ENCODE peak calls at places on chromosomes 11 and 22, in seven cellular contexts. X, T, S, N, O, A and P are unnamed samples.

GRCh38 chr11:105861225-105861624 is 160.8 kb downstream of the MSANTD4 start:
- DNase-seq in X (no peak), T (no peak), S (no peak), N (no peak), O (no peak), A (peak; percentile 47), P (no peak)

GRCh38 chr22:45284705-45285305 is at the start of gene UPK3A:
- DNase-seq in X (no peak), T (peak; percentile 81), S (peak; percentile 90), N (peak; percentile 83), O (no peak), A (peak; percentile 92), P (no peak)

GRCh38 chr22:19287889-19288288 is 3.6 kb downstream of the CLTCL1 start:
- DNase-seq in X (peak; percentile 81), T (no peak), S (no peak), N (no peak), O (peak; percentile 87), A (no peak), P (peak; percentile 68)

GRCh38 chr11:2139118-2139490 is at the start of gene IGF2:
- DNase-seq in X (no peak), T (no peak), S (no peak), N (peak; percentile 79), O (no peak), A (peak; percentile 62), P (no peak)

GRCh38 chr11:35663408-35663702 is 780 bp downstream of the TRIM44 start:
- DNase-seq in X (no peak), T (no peak), S (no peak), N (no peak), O (no peak), A (no peak), P (no peak)

GRCh38 chr11:27237641-27238040 is 125.4 kb downstream of the CCDC34 start:
- DNase-seq in X (no peak), T (peak; percentile 6), S (no peak), N (no peak), O (no peak), A (no peak), P (no peak)

GRCh38 chr11:68914761-68915160 is 11.1 kb downstream of the IGHMBP2 start:
- DNase-seq in X (no peak), T (no peak), S (peak; percentile 68), N (no peak), O (no peak), A (no peak), P (no peak)

GRCh38 chr11:67276821-67277230 is 10.6 kb downstream of the GRK2 start:
- DNase-seq in X (peak; percentile 67), T (no peak), S (peak; percentile 82), N (peak; percentile 88), O (no peak), A (peak; percentile 59), P (no peak)

GRCh38 chr11:72582206-72583176 is 91.7 kb downstream of the PDE2A start:
- DNase-seq in X (no peak), T (no peak), S (peak; percentile 48), N (no peak), O (no peak), A (no peak), P (no peak)

GRCh38 chr22:38923463-38924196 is 33.8 kb upstream of the APOBEC3A start:
- DNase-seq in X (peak; percentile 86), T (peak; percentile 52), S (peak; percentile 90), N (peak; percentile 91), O (peak; percentile 36), A (peak; percentile 62), P (peak; percentile 14)

GRCh38 chr11:74532496-74533246 is 39.1 kb upstream of the LIPT2 start:
- DNase-seq in X (no peak), T (peak; percentile 48), S (no peak), N (no peak), O (no peak), A (peak; percentile 9), P (no peak)

GRCh38 chr11:116916052-116916451 is 78.6 kb upstream of the APOA1 start:
- DNase-seq in X (no peak), T (no peak), S (no peak), N (no peak), O (no peak), A (no peak), P (no peak)

GRCh38 chr11:67055812-67056211 is 835 bp upstream of the RHOD start:
- DNase-seq in X (peak; percentile 45), T (no peak), S (no peak), N (no peak), O (no peak), A (no peak), P (no peak)

GRCh38 chr11:104127828-104128227 is 36.1 kb downstream of the PDGFD start:
- DNase-seq in X (peak; percentile 93), T (no peak), S (no peak), N (peak; percentile 8), O (peak; percentile 55), A (no peak), P (no peak)

GRCh38 chr11:128860571-128861361 is 6.3 kb downstream of the KCNJ1 start:
- DNase-seq in X (no peak), T (no peak), S (no peak), N (no peak), O (no peak), A (no peak), P (peak; percentile 46)

GRCh38 chr11:106986261-106986660 is 32.0 kb downstream of the GUCY1A2 start:
- DNase-seq in X (peak; percentile 75), T (no peak), S (no peak), N (no peak), O (peak; percentile 29), A (no peak), P (no peak)

GRCh38 chr11:17992916-17993315 is 19.9 kb downstream of the SERGEF start:
- DNase-seq in X (no peak), T (peak; percentile 66), S (no peak), N (no peak), O (no peak), A (no peak), P (no peak)

GRCh38 chr11:123504401-123504800 is 74.3 kb downstream of the GRAMD1B start:
- DNase-seq in X (no peak), T (no peak), S (no peak), N (no peak), O (no peak), A (no peak), P (no peak)
- H3K4me3 ChIP-seq in X (no peak overlapping the region), T (no peak overlapping the region), S (no peak overlapping the region), N (no peak overlapping the region), O (no peak overlapping the region), A (no peak overlapping the region), P (no peak overlapping the region)

GRCh38 chr11:86802146-86802545 is 1.8 kb downstream of the PRSS23 start:
- DNase-seq in X (no peak), T (no peak), S (no peak), N (no peak), O (no peak), A (no peak), P (no peak)

GRCh38 chr11:86798988-86799387 is 1.4 kb upstream of the PRSS23 start:
- DNase-seq in X (peak; percentile 65), T (no peak), S (no peak), N (no peak), O (peak; percentile 88), A (no peak), P (no peak)

GRCh38 chr11:86800956-86801264 is 568 bp downstream of the PRSS23 start:
- DNase-seq in X (no peak), T (no peak), S (no peak), N (no peak), O (no peak), A (no peak), P (no peak)

GRCh38 chr11:86799680-86800075 is 664 bp upstream of the PRSS23 start:
- DNase-seq in X (no peak), T (no peak), S (no peak), N (no peak), O (no peak), A (peak; percentile 41), P (no peak)

GRCh38 chr11:86800076-86800955 is at the start of gene PRSS23:
- DNase-seq in X (peak; percentile 31), T (peak; percentile 68), S (peak; percentile 92), N (peak; percentile 59), O (no peak), A (peak; percentile 67), P (no peak)
- H3K4me3 ChIP-seq in X (peak within 1 kb of the TSS; percentile 74), T (peak within 1 kb of the TSS; percentile 90), S (peak within 1 kb of the TSS; percentile 20), N (peak within 1 kb of the TSS; percentile 44), O (peak within 1 kb of the TSS; percentile 84), A (peak within 1 kb of the TSS; percentile 79), P (peak within 1 kb of the TSS; percentile 82)

DNA sequence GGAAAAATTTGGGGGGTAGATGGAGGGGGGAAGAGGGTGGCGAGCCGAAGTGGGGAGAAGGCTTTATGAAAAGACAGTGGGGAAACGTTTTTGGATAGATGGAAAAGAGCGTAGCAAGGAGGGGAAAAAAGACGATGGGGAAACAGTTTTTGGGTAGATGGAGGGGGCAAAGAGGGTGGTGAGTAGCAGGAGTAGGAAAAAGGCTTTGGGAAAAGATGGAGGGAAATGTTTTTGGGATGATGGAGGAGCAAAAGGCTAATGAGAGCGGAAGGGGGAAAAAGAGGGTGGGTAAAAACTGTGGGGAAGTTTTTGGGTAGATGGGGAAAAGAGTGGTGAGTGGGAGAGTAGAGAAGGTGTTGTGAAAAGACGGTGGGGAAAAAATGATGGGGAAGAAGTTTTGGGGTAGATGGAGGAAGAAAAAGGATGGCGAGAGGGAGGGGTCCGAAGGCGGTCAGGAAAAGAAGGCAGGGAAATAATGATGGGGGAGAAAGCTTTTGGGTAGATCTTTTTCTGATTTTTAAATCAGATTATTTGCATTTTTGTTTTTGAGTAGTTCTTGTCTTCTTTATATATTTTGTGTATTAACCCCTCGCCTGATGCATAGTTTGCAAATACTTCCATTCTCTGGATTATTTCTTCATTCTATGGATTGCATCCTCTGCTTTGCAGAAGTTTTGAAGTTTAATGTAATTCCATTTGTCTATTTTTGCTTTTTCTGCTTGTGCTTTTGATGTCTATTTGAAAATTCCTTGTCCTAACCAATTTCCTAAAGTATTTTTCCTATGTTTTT is 115.3 kb upstream of the SERPIND1 start:
- DNase-seq in X (no peak), T (no peak), S (no peak), N (no peak), O (no peak), A (no peak), P (no peak)
- H3K4me3 ChIP-seq in X (no peak overlapping the region), T (no peak overlapping the region), S (no peak overlapping the region), N (no peak overlapping the region), O (no peak overlapping the region), A (no peak overlapping the region), P (no peak overlapping the region)

DNA sequence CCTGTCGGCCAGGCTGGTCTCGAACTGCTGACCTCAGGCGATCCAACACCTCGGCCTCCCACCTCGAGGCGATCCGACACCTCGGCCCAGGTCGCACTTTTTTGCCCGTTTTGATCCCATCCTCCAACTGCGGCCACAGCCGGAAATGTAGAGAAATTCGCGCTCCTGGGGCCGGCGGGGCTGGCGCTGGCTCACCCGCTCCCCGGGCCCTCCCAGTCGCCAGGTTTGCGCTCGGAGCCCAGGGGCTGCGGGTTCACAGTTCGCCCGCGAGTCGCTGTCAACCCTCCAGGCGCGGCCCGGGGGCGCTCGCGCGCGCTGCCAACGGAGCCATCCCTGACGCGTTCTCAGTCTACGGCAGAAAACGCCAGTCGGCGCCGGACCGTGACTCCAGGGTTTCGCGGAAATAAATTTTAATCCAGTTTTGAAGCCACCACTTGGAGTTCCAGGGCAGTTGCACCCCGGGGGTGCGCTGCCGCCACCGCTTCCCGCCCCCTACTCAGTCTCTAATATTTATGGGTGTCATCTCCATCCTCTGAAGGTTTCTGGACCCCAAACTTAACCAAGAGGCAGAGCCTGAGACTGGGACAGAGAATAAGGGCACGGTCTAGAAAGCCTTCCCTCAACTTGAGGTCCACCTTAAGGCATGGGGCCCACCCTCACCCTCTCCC is 1.5 kb upstream of the KLHDC7B start:
- DNase-seq in X (peak; percentile 63), T (peak; percentile 57), S (peak; percentile 92), N (peak; percentile 90), O (peak; percentile 54), A (peak; percentile 93), P (no peak)
- H3K4me3 ChIP-seq in X (peak overlapping the region; percentile 15), T (no peak overlapping the region), S (no peak overlapping the region), N (peak overlapping the region; percentile 25), O (peak overlapping the region; percentile 27), A (peak overlapping the region; percentile 44), P (peak overlapping the region; percentile 27)